ENCODE peak calls at places on chromosomes 12 and 14, in ten cellular contexts. F is activated naive CD4-positive, alpha-beta T cell treated with anti-CD3 and anti-CD28 coated beads, Interleukin-2, amount 10 ng/mL, durations not matched to agents 7 days and 5 days; I is HT-29; U is nephron progenitor cell; E is EL; D is stimulated activated CD4-positive, alpha-beta T cell treated with anti-CD3 and anti-CD28 coated beads, Interleukin-1b, Interleukin-23, amount 100 ng/mL, for 24 hours; A is HepG2; J is amniotic stem cell; K is left cardiac atrium; Z is neuronal stem cell. H is an unnamed sample.

GRCh38 chr12:13339538-13339937 is 143.0 kb downstream of the EMP1 start:
- DNase-seq in F (no peak), I (peak), U (no peak), E (peak), D (no peak), A (peak), J (no peak), K (no peak), Z (no peak), H (no peak)

GRCh38 chr12:41680155-41680554 is 464.5 kb downstream of the GXYLT1 start:
- DNase-seq in F (no peak), I (no peak), U (no peak), E (no peak), D (no peak), A (no peak), J (no peak), K (no peak), Z (no peak), H (no peak)

GRCh38 chr14:77638738-77639137 is 22.3 kb upstream of the SPTLC2 start:
- DNase-seq in F (no peak), I (peak), U (no peak), E (peak), D (no peak), A (no peak), J (peak), K (no peak), Z (no peak), H (no peak)

GRCh38 chr12:131511391-131511802 is 199.5 kb upstream of the SFSWAP start:
- DNase-seq in F (peak), I (no peak), U (no peak), E (peak), D (peak), A (no peak), J (no peak), K (no peak), Z (no peak), H (peak)

GRCh38 chr12:122355702-122356101 is 66.8 kb downstream of the CLIP1 start:
- DNase-seq in F (no peak), I (no peak), U (no peak), E (no peak), D (no peak), A (no peak), J (no peak), K (no peak), Z (no peak), H (peak)

GRCh38 chr14:81681466-81681865 is 147.8 kb upstream of the SEL1L start:
- DNase-seq in F (no peak), I (no peak), U (no peak), E (no peak), D (no peak), A (no peak), J (no peak), K (no peak), Z (no peak), H (no peak)

GRCh38 chr12:108430245-108430644 is 84.8 kb upstream of the FICD start:
- DNase-seq in F (no peak), I (no peak), U (no peak), E (no peak), D (no peak), A (no peak), J (no peak), K (no peak), Z (no peak), H (peak)

GRCh38 chr12:49619286-49619685 is 4.1 kb upstream of the PRPF40B start:
- DNase-seq in F (no peak), I (no peak), U (no peak), E (no peak), D (no peak), A (no peak), J (no peak), K (no peak), Z (no peak), H (no peak)

GRCh38 chr14:69460093-69460701 is 24.3 kb upstream of the PLEKHD1 start:
- DNase-seq in F (peak), I (peak), U (peak), E (peak), D (peak), A (peak), J (peak), K (peak), Z (no peak), H (peak)

GRCh38 chr12:19482551-19483109 is 43.3 kb downstream of the AEBP2 start:
- DNase-seq in F (peak), I (no peak), U (no peak), E (no peak), D (peak), A (no peak), J (no peak), K (peak), Z (no peak), H (no peak)

GRCh38 chr12:70885952-70886351 is 34.6 kb downstream of the PTPRR start:
- DNase-seq in F (no peak), I (no peak), U (no peak), E (no peak), D (no peak), A (no peak), J (no peak), K (no peak), Z (no peak), H (peak)

GRCh38 chr12:51846209-51846779 is 2.2 kb downstream of the FIGNL2 start:
- DNase-seq in F (no peak), I (no peak), U (no peak), E (no peak), D (no peak), A (no peak), J (no peak), K (no peak), Z (no peak), H (no peak)

GRCh38 chr12:80837342-80837978 is 100.3 kb downstream of the LIN7A start:
- DNase-seq in F (no peak), I (peak), U (peak), E (peak), D (no peak), A (peak), J (peak), K (no peak), Z (peak), H (peak)

GRCh38 chr12:80708535-80709328 is 1.3 kb downstream of the MYF6 start:
- DNase-seq in F (no peak), I (no peak), U (peak), E (no peak), D (no peak), A (no peak), J (no peak), K (peak), Z (no peak), H (no peak)

GRCh38 chr14:94334837-94335236 is 11.7 kb upstream of the SERPINA6 start:
- DNase-seq in F (no peak), I (no peak), U (no peak), E (no peak), D (no peak), A (no peak), J (no peak), K (no peak), Z (no peak), H (no peak)

GRCh38 chr12:123431951-123432886 is 4.3 kb downstream of the RILPL2 start:
- DNase-seq in F (no peak), I (no peak), U (no peak), E (no peak), D (no peak), A (no peak), J (no peak), K (no peak), Z (no peak), H (no peak)

GRCh38 chr14:87097021-87097420 is 896.0 kb downstream of the GALC start:
- DNase-seq in F (no peak), I (no peak), U (no peak), E (no peak), D (no peak), A (no peak), J (no peak), K (no peak), Z (no peak), H (no peak)

GRCh38 chr12:73421832-73422231 is 1115.8 kb upstream of the ATXN7L3B start:
- DNase-seq in F (no peak), I (no peak), U (no peak), E (peak), D (no peak), A (no peak), J (no peak), K (no peak), Z (no peak), H (peak)

H was measured in Ammon's horn.